ENCODE peak calls at places on chromosomes 5 and 9, in four cellular contexts. L, W, X and O are unnamed samples.

GRCh38 chr5:126168785-126169184 is 254.4 kb upstream of the GRAMD2B start:
- DNase-seq in L (no peak), W (no peak), X (no peak), O (no peak)

GRCh38 chr9:4537581-4537980 is 47.3 kb downstream of the SLC1A1 start:
- DNase-seq in L (no peak), W (no peak), X (no peak), O (no peak)

GRCh38 chr9:5543875-5544702 is 33.8 kb downstream of the PDCD1LG2 start:
- DNase-seq in L (no peak), W (no peak), X (no peak), O (no peak)

GRCh38 chr9:13500034-13500433 is 220.5 kb upstream of the MPDZ start:
- DNase-seq in L (no peak), W (no peak), X (no peak), O (no peak)

GRCh38 chr9:69443178-69443577 is 118.2 kb downstream of the ENTREP1 start:
- DNase-seq in L (peak; percentile 80), W (no peak), X (no peak), O (peak; percentile 92)

GRCh38 chr5:128155793-128156192 is 72.2 kb downstream of the SLC12A2 start:
- DNase-seq in L (no peak), W (peak; percentile 1), X (no peak), O (no peak)

GRCh38 chr9:87201316-87201715 is 254.0 kb upstream of the GAS1 start:
- DNase-seq in L (no peak), W (peak; percentile 34), X (no peak), O (no peak)

GRCh38 chr9:127586537-127586936 is 25.5 kb upstream of the STXBP1 start:
- DNase-seq in L (peak; percentile 81), W (peak; percentile 94), X (no peak), O (peak; percentile 43)

GRCh38 chr5:96413028-96413427 is 20.0 kb downstream of the PCSK1 start:
- DNase-seq in L (no peak), W (no peak), X (no peak), O (no peak)

GRCh38 chr5:139745121-139745799 is 50.3 kb upstream of the PSD2 start:
- DNase-seq in L (no peak), W (peak; percentile 96), X (no peak), O (no peak)

GRCh38 chr5:178304016-178304415 is 71.4 kb upstream of the PHYKPL start:
- DNase-seq in L (no peak), W (no peak), X (no peak), O (no peak)

GRCh38 chr5:35852084-35852734 is 4.5 kb upstream of the IL7R start:
- DNase-seq in L (no peak), W (peak; percentile 15), X (no peak), O (no peak)

GRCh38 chr5:114377946-114378345 is 16.1 kb downstream of the KCNN2 start:
- DNase-seq in L (no peak), W (no peak), X (no peak), O (no peak)

GRCh38 chr9:35575478-35575877 is 29.6 kb upstream of the TESK1 start:
- DNase-seq in L (no peak), W (no peak), X (no peak), O (no peak)

GRCh38 chr9:134440636-134441226 is 114.5 kb downstream of the RXRA start:
- DNase-seq in L (no peak), W (no peak), X (no peak), O (no peak)

GRCh38 chr9:16133556-16134227 is 580.8 kb downstream of the CCDC171 start:
- DNase-seq in L (peak; percentile 76), W (peak; percentile 78), X (no peak), O (peak; percentile 88)

GRCh38 chr5:75034137-75034739 is 18.1 kb downstream of the GCNT4 start:
- DNase-seq in L (no peak), W (no peak), X (no peak), O (no peak)